ENCODE peak calls at places on chromosomes 1 and 21, in nine cellular contexts. G is NCI-H460; N is NCI-H1092; R is lower leg skin; I is activated CD4-positive, alpha-beta T cell treated with anti-CD3 and anti-CD28 coated beads for 24 hours; A is NCI-H1694 treated with DMSO at 0.1 percent for 48 hours; Z is amniotic stem cell; M is stimulated activated CD4-positive, alpha-beta T cell treated with anti-CD3 and anti-CD28 coated beads, Interleukin-4, amount 100 ng/mL, for 1 hour; P is retina. F is an unnamed sample.

GRCh38 chr21:46067505-46068201 is 30.3 kb upstream of the COL6A2 start:
- DNase-seq in N (no peak), I (no peak), A (no peak), G (no peak), Z (no peak), R (peak; percentile 81), P (no peak), M (no peak), F (no peak)

GRCh38 chr1:15820478-15820877 is 13.0 kb upstream of the UQCRHL start:
- DNase-seq in P (no peak), M (no peak), A (no peak), N (no peak), R (no peak), I (no peak), G (no peak), Z (no peak), F (no peak)

GRCh38 chr1:2800664-2801045 is 838 bp downstream of the TTC34 start:
- DNase-seq in N (no peak), P (no peak), I (no peak), A (no peak), R (no peak), G (no peak), Z (no peak), M (no peak), F (no peak)

GRCh38 chr1:54136269-54136896 is 16.4 kb downstream of the CDCP2 start:
- DNase-seq in I (no peak), M (no peak), R (no peak), N (no peak), G (no peak), P (no peak), A (no peak), Z (no peak), F (no peak)

GRCh38 chr1:38062361-38063288 is 16.0 kb upstream of the POU3F1 start:
- DNase-seq in M (no peak), A (peak; percentile 36), P (no peak), N (peak; percentile 97), G (no peak), Z (no peak), R (no peak), I (no peak), F (no peak)

GRCh38 chr1:181791721-181792120 is 269.8 kb downstream of the ZNF648 start:
- DNase-seq in N (no peak), A (no peak), G (no peak), R (no peak), I (no peak), Z (no peak), P (no peak), M (no peak), F (no peak)

GRCh38 chr1:209411491-209411929 is 172.0 kb upstream of the CAMK1G start:
- DNase-seq in A (no peak), P (no peak), N (no peak), M (no peak), Z (no peak), R (no peak), G (no peak), I (no peak), F (no peak)

GRCh38 chr1:107138767-107139445 is 1.9 kb upstream of the NTNG1 start:
- DNase-seq in N (no peak), G (no peak), M (no peak), I (no peak), A (no peak), R (no peak), P (peak; percentile 6), Z (no peak), F (no peak)

GRCh38 chr1:236685917-236686814 is at the start of gene ACTN2:
- DNase-seq in P (peak; percentile 66), R (peak; percentile 87), M (peak; percentile 58), N (peak; percentile 68), I (peak; percentile 37), G (peak; percentile 21), A (no peak), Z (no peak), F (peak; percentile 41)

GRCh38 chr1:201937624-201938212 is 8.6 kb downstream of the LMOD1 start:
- DNase-seq in P (no peak), M (no peak), G (no peak), I (no peak), R (no peak), A (no peak), N (no peak), Z (no peak), F (no peak)

GRCh38 chr1:41698916-41699860 is 214.7 kb upstream of the EDN2 start:
- DNase-seq in R (no peak), N (no peak), I (no peak), G (no peak), P (no peak), M (peak; percentile 8), A (no peak), Z (no peak), F (no peak)

GRCh38 chr1:24862775-24863483 is 67.1 kb downstream of the RUNX3 start:
- DNase-seq in N (no peak), P (no peak), I (no peak), A (no peak), G (no peak), R (peak; percentile 82), Z (no peak), M (no peak), F (no peak)

GRCh38 chr21:46005481-46005881 is 23.9 kb downstream of the COL6A1 start:
- DNase-seq in Z (no peak), R (peak; percentile 85), G (no peak), A (no peak), N (no peak), M (no peak), I (no peak), P (no peak), F (no peak)

GRCh38 chr1:154479764-154480421 is 22.1 kb upstream of the TDRD10 start:
- DNase-seq in P (peak; percentile 90), A (peak; percentile 98), Z (peak; percentile 43), G (peak; percentile 95), I (no peak), M (no peak), N (peak; percentile 69), R (peak; percentile 87), F (peak; percentile 82)

GRCh38 chr1:227396539-227397355 is 78.5 kb upstream of the CDC42BPA start:
- DNase-seq in R (no peak), N (no peak), I (no peak), G (no peak), M (no peak), Z (no peak), P (no peak), A (no peak), F (no peak)

GRCh38 chr21:17387030-17387617 is 125.7 kb upstream of the CXADR start:
- DNase-seq in M (peak; percentile 12), G (peak; percentile 70), R (no peak), N (peak; percentile 79), P (peak; percentile 74), Z (peak; percentile 24), A (peak; percentile 86), I (peak; percentile 22), F (peak; percentile 56)

GRCh38 chr1:154736840-154737239 is 128.9 kb upstream of the ADAR start:
- DNase-seq in G (peak; percentile 28), I (peak; percentile 44), M (peak; percentile 49), P (no peak), R (no peak), N (no peak), A (no peak), Z (no peak), F (no peak)

GRCh38 chr1:93056214-93056613 is 22.9 kb upstream of the MTF2 start:
- DNase-seq in P (no peak), Z (no peak), G (no peak), R (no peak), A (no peak), I (no peak), N (no peak), M (no peak), F (peak; percentile 63)

GRCh38 chr1:89487972-89488371 is 36.7 kb upstream of the LRRC8B start:
- DNase-seq in A (no peak), Z (no peak), I (no peak), P (no peak), R (no peak), M (no peak), G (no peak), N (no peak), F (no peak)

GRCh38 chr1:67307251-67308060 is at the start of gene IL12RB2:
- DNase-seq in I (peak; percentile 25), A (peak; percentile 6), P (peak; percentile 61), M (peak; percentile 61), G (no peak), N (no peak), Z (no peak), R (no peak), F (peak; percentile 13)

GRCh38 chr1:214106375-214106774 is 118.6 kb downstream of the PROX1 start:
- DNase-seq in Z (no peak), A (no peak), P (no peak), G (no peak), M (no peak), R (no peak), N (no peak), I (no peak), F (no peak)

GRCh38 chr1:7703321-7704213 is 67.5 kb upstream of the VAMP3 start:
- DNase-seq in G (no peak), R (no peak), M (peak; percentile 26), N (no peak), I (no peak), Z (no peak), P (peak; percentile 71), A (no peak), F (peak; percentile 25)

GRCh38 chr1:223486366-223486765 is 93.2 kb downstream of the CCDC185 start:
- DNase-seq in I (no peak), N (no peak), Z (no peak), P (no peak), R (no peak), M (no peak), G (no peak), A (peak; percentile 19), F (no peak)

GRCh38 chr1:169368406-169368769 is 393 bp downstream of the BLZF1 start:
- DNase-seq in G (peak; percentile 3), N (peak; percentile 15), R (peak; percentile 84), I (peak; percentile 5), M (peak; percentile 27), P (no peak), Z (no peak), A (no peak), F (peak; percentile 15)

GRCh38 chr1:36062321-36062720 is 21.6 kb upstream of the TEKT2 start:
- DNase-seq in P (no peak), A (no peak), Z (no peak), R (no peak), G (no peak), I (no peak), M (no peak), N (no peak), F (no peak)

F was measured in endothelial cell.